ENCODE peak calls at places on chromosomes 1 and 21, in five cellular contexts. X is endothelial cell; T is KG1; E is effector CD8-positive, alpha-beta T cell; D is myocyte. L is an unnamed sample.

GRCh38 chr21:38930838-38931237 is 125.1 kb downstream of the ETS2 start:
- DNase-seq in X (no peak), T (no peak), E (no peak), D (no peak), L (no peak)

GRCh38 chr21:25557170-25557569 is 50.1 kb downstream of the MRPL39 start:
- DNase-seq in X (no peak), T (no peak), E (no peak), D (no peak), L (no peak)

GRCh38 chr21:33059319-33059894 is 10.5 kb upstream of the OLIG1 start:
- DNase-seq in X (no peak), T (peak), E (no peak), D (peak), L (no peak)

GRCh38 chr1:168112673-168113305 is 23.9 kb downstream of the GPR161 start:
- DNase-seq in X (no peak), T (no peak), E (no peak), D (peak), L (no peak)

GRCh38 chr1:248239478-248239877 is 8.3 kb downstream of the OR2M4 start:
- DNase-seq in X (no peak), T (no peak), E (no peak), D (no peak), L (no peak)

GRCh38 chr1:219476116-219476515 is 136.8 kb downstream of the ZC3H11B start:
- DNase-seq in X (no peak), T (no peak), E (no peak), D (no peak), L (no peak)

GRCh38 chr1:43557744-43558245 is 27.1 kb downstream of the PTPRF start:
- DNase-seq in X (no peak), T (no peak), E (no peak), D (no peak), L (no peak)

GRCh38 chr1:156489166-156489934 is 11.2 kb downstream of the MEF2D start:
- DNase-seq in X (no peak), T (no peak), E (no peak), D (peak), L (no peak)

GRCh38 chr1:79304131-79304530 is 297.6 kb upstream of the ADGRL4 start:
- DNase-seq in X (no peak), T (no peak), E (no peak), D (no peak), L (no peak)

GRCh38 chr21:34132202-34132601 is 58.8 kb downstream of the MRPS6 start:
- DNase-seq in X (no peak), T (no peak), E (no peak), D (peak), L (no peak)

GRCh38 chr1:16367968-16368910 is 1.2 kb downstream of the SZRD1 start:
- DNase-seq in X (no peak), T (no peak), E (no peak), D (no peak), L (no peak)

GRCh38 chr1:159821171-159821867 is 5.4 kb upstream of the SLAMF8 start:
- DNase-seq in X (peak), T (no peak), E (no peak), D (peak), L (no peak)

GRCh38 chr1:17509320-17509719 is 30.2 kb upstream of the ARHGEF10L start:
- DNase-seq in X (peak), T (no peak), E (no peak), D (no peak), L (no peak)

GRCh38 chr1:31605908-31606427 is 11.5 kb upstream of the HCRTR1 start:
- DNase-seq in X (no peak), T (no peak), E (no peak), D (no peak), L (peak)

GRCh38 chr1:66732407-66733166 is 19.7 kb upstream of the DYNLT5 start:
- DNase-seq in X (no peak), T (peak), E (no peak), D (no peak), L (no peak)

GRCh38 chr1:175793617-175794016 is 50.2 kb upstream of the TNR start:
- DNase-seq in X (no peak), T (no peak), E (no peak), D (no peak), L (no peak)

GRCh38 chr1:111873460-111873859 is 116.0 kb downstream of the KCND3 start:
- DNase-seq in X (no peak), T (no peak), E (no peak), D (no peak), L (no peak)

GRCh38 chr1:41672641-41673313 is 188.3 kb upstream of the EDN2 start:
- DNase-seq in X (no peak), T (no peak), E (no peak), D (no peak), L (no peak)

GRCh38 chr1:165228676-165229075 is 127.8 kb downstream of the LMX1A start:
- DNase-seq in X (peak), T (no peak), E (no peak), D (peak), L (no peak)

L was measured in GM20000.